ENCODE peak calls at places on chromosomes 2 and 18, in eight cellular contexts. J is cardiac septum; D is transverse colon; N is GM23248; L is effector memory CD8-positive, alpha-beta T cell; V is endodermal cell; M is T-helper 17 cell; I is activated T-cell treated with anti-CD3 and anti-CD28 coated beads for 24 hours. Q is an unnamed sample.

GRCh38 chr2:100924520-100925451 is 77.3 kb upstream of the RPL31 start:
- DNase-seq in J (no peak), D (peak), N (peak), L (peak), V (peak), M (no peak), I (peak), Q (no peak)

GRCh38 chr2:12192762-12193161 is 446.3 kb downstream of the LPIN1 start:
- DNase-seq in J (no peak), D (no peak), N (no peak), L (no peak), V (no peak), M (no peak), I (no peak), Q (no peak)

GRCh38 chr2:3478846-3479385 is 40.4 kb downstream of the ADI1 start:
- DNase-seq in J (no peak), D (no peak), N (no peak), L (no peak), V (no peak), M (no peak), I (no peak), Q (no peak)

GRCh38 chr2:54897420-54898310 is 152.6 kb downstream of the RTN4 start:
- DNase-seq in J (no peak), D (no peak), N (no peak), L (no peak), V (no peak), M (no peak), I (no peak), Q (no peak)

GRCh38 chr2:119387381-119388129 is 20.8 kb downstream of the DBI start:
- DNase-seq in J (peak), D (peak), N (peak), L (no peak), V (peak), M (no peak), I (peak), Q (no peak)

GRCh38 chr2:51000849-51001617 is 30.9 kb downstream of the NRXN1 start:
- DNase-seq in J (no peak), D (no peak), N (no peak), L (no peak), V (no peak), M (no peak), I (no peak), Q (no peak)

GRCh38 chr18:53795061-53795460 is 429.4 kb downstream of the MBD2 start:
- DNase-seq in J (no peak), D (no peak), N (peak), L (no peak), V (no peak), M (no peak), I (no peak), Q (no peak)

GRCh38 chr2:16948073-16948472 is 282.4 kb upstream of the CYRIA start:
- DNase-seq in J (no peak), D (no peak), N (no peak), L (no peak), V (peak), M (no peak), I (no peak), Q (no peak)

GRCh38 chr2:135563793-135564192 is 32.5 kb downstream of the R3HDM1 start:
- DNase-seq in J (no peak), D (no peak), N (peak), L (no peak), V (no peak), M (no peak), I (no peak), Q (no peak)

GRCh38 chr2:221380049-221380448 is 192.1 kb downstream of the EPHA4 start:
- DNase-seq in J (no peak), D (no peak), N (no peak), L (no peak), V (peak), M (no peak), I (no peak), Q (no peak)

GRCh38 chr2:144198116-144198515 is 321.8 kb downstream of the ZEB2 start:
- DNase-seq in J (no peak), D (no peak), N (peak), L (no peak), V (no peak), M (no peak), I (no peak), Q (peak)

GRCh38 chr2:12778811-12779574 is 62.3 kb downstream of the TRIB2 start:
- DNase-seq in J (no peak), D (no peak), N (no peak), L (no peak), V (no peak), M (no peak), I (no peak), Q (no peak)

GRCh38 chr2:106537047-106537446 is 49.9 kb downstream of the CD8B2 start:
- DNase-seq in J (peak), D (no peak), N (no peak), L (no peak), V (no peak), M (no peak), I (no peak), Q (peak)

GRCh38 chr2:60838481-60838880 is 42.9 kb upstream of the REL start:
- DNase-seq in J (no peak), D (no peak), N (no peak), L (no peak), V (no peak), M (no peak), I (no peak), Q (no peak)

GRCh38 chr2:105725388-105725787 is 19.3 kb upstream of the NCK2 start:
- DNase-seq in J (no peak), D (no peak), N (no peak), L (no peak), V (no peak), M (no peak), I (no peak), Q (no peak)

GRCh38 chr2:144444418-144444817 is 75.5 kb downstream of the ZEB2 start:
- DNase-seq in J (no peak), D (no peak), N (no peak), L (no peak), V (peak), M (no peak), I (no peak), Q (no peak)